ENCODE peak calls at places on chromosomes 7 and 10, in nine cellular contexts. One of them, this sample, is unnamed. For H3K9me3, the result is how much of the 10 kb centered on the place peaks cover.

GRCh38 chr10:87524296-87524695 is 19.6 kb downstream of the MINPP1 start:
- DNase-seq in CD4-positive, alpha-beta memory T cell: no peak
- DNase-seq in transverse colon: no peak
- DNase-seq in spleen: no peak
- DNase-seq in mucosa of descending colon: no peak
- DNase-seq in colonic mucosa: no peak
- DNase-seq in CD4-positive, CD25-positive, alpha-beta regulatory T cell: no peak
- DNase-seq in heart left ventricle: no peak
- DNase-seq in tibial nerve: no peak
- DNase-seq in this sample: no peak

GRCh38 chr10:83555264-83555663 is 584.0 kb upstream of the GHITM start:
- DNase-seq in CD4-positive, alpha-beta memory T cell: no peak
- DNase-seq in transverse colon: no peak
- DNase-seq in spleen: no peak
- DNase-seq in mucosa of descending colon: no peak
- DNase-seq in colonic mucosa: no peak
- DNase-seq in CD4-positive, CD25-positive, alpha-beta regulatory T cell: no peak
- DNase-seq in heart left ventricle: no peak
- DNase-seq in tibial nerve: no peak
- DNase-seq in this sample: no peak

GRCh38 chr7:84477786-84478405 is 283.3 kb upstream of the SEMA3A start:
- DNase-seq in CD4-positive, alpha-beta memory T cell: no peak
- DNase-seq in transverse colon: no peak
- DNase-seq in spleen: no peak
- DNase-seq in mucosa of descending colon: no peak
- DNase-seq in colonic mucosa: no peak
- DNase-seq in CD4-positive, CD25-positive, alpha-beta regulatory T cell: no peak
- DNase-seq in heart left ventricle: no peak
- DNase-seq in tibial nerve: no peak
- DNase-seq in this sample: no peak

GRCh38 chr10:17368708-17369272 is 85.6 kb downstream of the ST8SIA6 start:
- DNase-seq in CD4-positive, alpha-beta memory T cell: no peak
- DNase-seq in transverse colon: no peak
- DNase-seq in spleen: no peak
- DNase-seq in mucosa of descending colon: no peak
- DNase-seq in colonic mucosa: no peak
- DNase-seq in CD4-positive, CD25-positive, alpha-beta regulatory T cell: no peak
- DNase-seq in heart left ventricle: no peak
- DNase-seq in tibial nerve: no peak
- DNase-seq in this sample: no peak

GRCh38 chr7:55120501-55121198 is 101.8 kb downstream of the EGFR start:
- DNase-seq in CD4-positive, alpha-beta memory T cell: no peak
- DNase-seq in transverse colon: no peak
- DNase-seq in spleen: no peak
- DNase-seq in mucosa of descending colon: no peak
- DNase-seq in colonic mucosa: no peak
- DNase-seq in CD4-positive, CD25-positive, alpha-beta regulatory T cell: no peak
- DNase-seq in heart left ventricle: no peak
- DNase-seq in tibial nerve: peak
- DNase-seq in this sample: no peak

GRCh38 chr10:94803307-94803706 is 40.8 kb downstream of the CYP2C19 start:
- DNase-seq in CD4-positive, alpha-beta memory T cell: no peak
- DNase-seq in transverse colon: no peak
- DNase-seq in spleen: no peak
- DNase-seq in mucosa of descending colon: no peak
- DNase-seq in colonic mucosa: no peak
- DNase-seq in CD4-positive, CD25-positive, alpha-beta regulatory T cell: no peak
- DNase-seq in heart left ventricle: no peak
- DNase-seq in tibial nerve: no peak
- DNase-seq in this sample: no peak

GRCh38 chr10:126090911-126091728 is 194.8 kb downstream of the FANK1 start:
- DNase-seq in CD4-positive, alpha-beta memory T cell: no peak
- DNase-seq in transverse colon: no peak
- DNase-seq in spleen: no peak
- DNase-seq in mucosa of descending colon: no peak
- DNase-seq in colonic mucosa: no peak
- DNase-seq in CD4-positive, CD25-positive, alpha-beta regulatory T cell: no peak
- DNase-seq in heart left ventricle: no peak
- DNase-seq in tibial nerve: no peak
- DNase-seq in this sample: no peak

GRCh38 chr7:115349635-115350034 is 427.7 kb downstream of the MDFIC start:
- DNase-seq in CD4-positive, alpha-beta memory T cell: no peak
- DNase-seq in transverse colon: no peak
- DNase-seq in spleen: no peak
- DNase-seq in mucosa of descending colon: no peak
- DNase-seq in colonic mucosa: no peak
- DNase-seq in CD4-positive, CD25-positive, alpha-beta regulatory T cell: no peak
- DNase-seq in heart left ventricle: no peak
- DNase-seq in tibial nerve: no peak
- DNase-seq in this sample: no peak

DNA sequence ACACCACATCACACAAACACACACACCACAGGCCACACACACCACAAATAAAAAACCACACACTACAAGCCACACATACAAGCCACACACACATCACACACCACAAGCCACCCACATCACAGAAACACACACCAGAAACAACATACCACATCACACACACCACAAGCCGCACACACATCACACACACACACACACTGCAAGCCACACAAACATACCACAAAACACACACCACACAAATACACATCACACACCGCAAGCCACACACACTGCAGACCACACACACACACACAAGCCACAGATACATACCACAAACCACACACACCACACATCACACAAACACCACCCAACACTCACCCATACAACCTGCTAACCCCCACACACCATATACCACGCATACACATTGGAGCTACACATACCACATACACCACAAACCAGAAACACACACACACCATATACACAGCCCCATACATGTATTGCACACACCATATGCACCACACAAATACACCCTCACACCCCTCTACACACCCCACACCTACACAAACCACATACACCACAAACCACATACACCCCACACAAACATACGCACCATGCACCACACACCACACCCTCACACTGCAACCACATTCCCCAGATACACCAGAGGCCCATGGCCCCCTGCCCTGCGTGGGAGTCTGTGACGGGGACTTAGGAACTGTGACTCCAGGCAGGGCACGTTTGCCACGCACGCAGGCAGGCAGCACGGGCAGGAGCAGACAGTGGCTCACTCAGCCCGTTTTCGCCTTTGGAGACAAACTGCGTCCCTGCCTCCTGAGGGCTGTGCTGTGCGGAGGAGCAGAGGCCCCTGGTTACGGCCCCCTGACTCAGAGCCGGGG is 52.7 kb downstream of the TMEM209 start:
- DNase-seq in CD4-positive, alpha-beta memory T cell: peak
- DNase-seq in transverse colon: no peak
- DNase-seq in spleen: no peak
- DNase-seq in mucosa of descending colon: no peak
- DNase-seq in colonic mucosa: no peak
- DNase-seq in CD4-positive, CD25-positive, alpha-beta regulatory T cell: no peak
- DNase-seq in heart left ventricle: no peak
- DNase-seq in tibial nerve: no peak
- DNase-seq in this sample: no peak
- H3K4me3 ChIP-seq in CD4-positive, alpha-beta memory T cell: no peak
- H3K4me3 ChIP-seq in transverse colon: no peak
- H3K4me3 ChIP-seq in spleen: no peak
- H3K4me3 ChIP-seq in mucosa of descending colon: no peak
- H3K4me3 ChIP-seq in colonic mucosa: no peak
- H3K4me3 ChIP-seq in CD4-positive, CD25-positive, alpha-beta regulatory T cell: no peak
- H3K4me3 ChIP-seq in heart left ventricle: no peak
- H3K4me3 ChIP-seq in tibial nerve: no peak
- H3K4me3 ChIP-seq in this sample: no peak

GRCh38 chr7:389911-390601 is 100.1 kb downstream of the FOXL3 start:
- DNase-seq in CD4-positive, alpha-beta memory T cell: no peak
- DNase-seq in transverse colon: peak
- DNase-seq in spleen: peak
- DNase-seq in mucosa of descending colon: peak
- DNase-seq in colonic mucosa: peak
- DNase-seq in CD4-positive, CD25-positive, alpha-beta regulatory T cell: no peak
- DNase-seq in heart left ventricle: peak
- DNase-seq in tibial nerve: no peak
- DNase-seq in this sample: no peak
- H3K9me3 ChIP-seq in CD4-positive, alpha-beta memory T cell: under half
- H3K9me3 ChIP-seq in transverse colon: under half
- H3K9me3 ChIP-seq in spleen: under half
- H3K9me3 ChIP-seq in mucosa of descending colon: under half
- H3K9me3 ChIP-seq in colonic mucosa: under half
- H3K9me3 ChIP-seq in CD4-positive, CD25-positive, alpha-beta regulatory T cell: under half
- H3K9me3 ChIP-seq in heart left ventricle: under half
- H3K9me3 ChIP-seq in tibial nerve: under half
- H3K9me3 ChIP-seq in this sample: under half

GRCh38 chr7:41943098-41943577 is 240.2 kb upstream of the INHBA start:
- DNase-seq in CD4-positive, alpha-beta memory T cell: peak
- DNase-seq in transverse colon: peak
- DNase-seq in spleen: peak
- DNase-seq in mucosa of descending colon: peak
- DNase-seq in colonic mucosa: peak
- DNase-seq in CD4-positive, CD25-positive, alpha-beta regulatory T cell: peak
- DNase-seq in heart left ventricle: peak
- DNase-seq in tibial nerve: peak
- DNase-seq in this sample: peak

GRCh38 chr7:41940760-41941343 is 238.0 kb upstream of the INHBA start:
- DNase-seq in CD4-positive, alpha-beta memory T cell: peak
- DNase-seq in transverse colon: peak
- DNase-seq in spleen: no peak
- DNase-seq in mucosa of descending colon: no peak
- DNase-seq in colonic mucosa: peak
- DNase-seq in CD4-positive, CD25-positive, alpha-beta regulatory T cell: peak
- DNase-seq in heart left ventricle: peak
- DNase-seq in tibial nerve: peak
- DNase-seq in this sample: peak

GRCh38 chr7:41938371-41938770 is 235.5 kb upstream of the INHBA start:
- DNase-seq in CD4-positive, alpha-beta memory T cell: no peak
- DNase-seq in transverse colon: no peak
- DNase-seq in spleen: no peak
- DNase-seq in mucosa of descending colon: no peak
- DNase-seq in colonic mucosa: no peak
- DNase-seq in CD4-positive, CD25-positive, alpha-beta regulatory T cell: no peak
- DNase-seq in heart left ventricle: no peak
- DNase-seq in tibial nerve: no peak
- DNase-seq in this sample: no peak

GRCh38 chr7:41942468-41943097 is 239.7 kb upstream of the INHBA start:
- DNase-seq in CD4-positive, alpha-beta memory T cell: no peak
- DNase-seq in transverse colon: peak
- DNase-seq in spleen: peak
- DNase-seq in mucosa of descending colon: peak
- DNase-seq in colonic mucosa: peak
- DNase-seq in CD4-positive, CD25-positive, alpha-beta regulatory T cell: no peak
- DNase-seq in heart left ventricle: no peak
- DNase-seq in tibial nerve: no peak
- DNase-seq in this sample: no peak
- H3K4me3 ChIP-seq in CD4-positive, alpha-beta memory T cell: no peak
- H3K4me3 ChIP-seq in transverse colon: peak
- H3K4me3 ChIP-seq in spleen: no peak
- H3K4me3 ChIP-seq in mucosa of descending colon: no peak
- H3K4me3 ChIP-seq in colonic mucosa: peak
- H3K4me3 ChIP-seq in CD4-positive, CD25-positive, alpha-beta regulatory T cell: no peak
- H3K4me3 ChIP-seq in heart left ventricle: no peak
- H3K4me3 ChIP-seq in tibial nerve: peak
- H3K4me3 ChIP-seq in this sample: no peak

DNA sequence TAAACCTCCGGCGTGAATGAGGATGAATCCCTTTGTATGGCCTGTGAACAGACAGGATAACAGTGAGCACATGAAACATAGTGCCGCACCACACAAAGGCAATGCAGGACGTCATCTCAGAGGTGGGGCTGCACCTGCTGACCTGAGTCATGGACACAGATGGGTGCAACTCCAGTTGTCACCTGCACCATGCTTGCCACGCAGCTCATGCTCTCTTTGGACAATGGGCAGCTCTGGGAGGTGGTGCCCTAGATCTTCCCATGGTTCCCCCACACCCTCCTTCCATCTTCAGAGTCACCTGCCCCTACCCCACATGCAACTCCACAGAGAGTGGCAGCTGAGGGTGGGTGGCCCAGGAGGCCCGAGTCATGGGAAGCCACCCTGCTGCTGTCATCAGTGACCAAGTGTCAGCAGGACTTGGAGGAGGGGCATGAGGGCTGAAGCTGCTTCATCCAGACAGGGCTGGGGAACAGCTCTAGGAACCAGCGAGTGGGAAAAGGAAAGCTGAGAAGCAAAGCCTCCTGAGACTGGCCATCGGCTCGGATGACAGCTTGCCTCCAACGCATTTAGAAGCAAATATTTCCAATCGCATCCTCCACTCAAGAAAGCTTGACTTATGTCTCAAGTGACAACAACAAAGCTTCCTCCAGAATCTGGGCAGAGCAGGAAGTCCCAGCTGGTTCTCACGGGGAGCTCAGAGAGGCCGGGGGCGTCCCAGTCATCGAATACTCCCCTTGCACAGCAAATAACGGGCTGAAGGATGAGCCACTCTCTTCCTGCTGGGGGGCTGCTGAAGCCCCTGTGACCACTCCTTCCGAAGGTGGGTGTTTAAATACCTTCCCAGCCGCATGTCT is 27.1 kb downstream of the VIPR2 start:
- DNase-seq in CD4-positive, alpha-beta memory T cell: no peak
- DNase-seq in transverse colon: no peak
- DNase-seq in spleen: peak
- DNase-seq in mucosa of descending colon: no peak
- DNase-seq in colonic mucosa: no peak
- DNase-seq in CD4-positive, CD25-positive, alpha-beta regulatory T cell: no peak
- DNase-seq in heart left ventricle: no peak
- DNase-seq in tibial nerve: no peak
- DNase-seq in this sample: no peak
- H3K9me3 ChIP-seq in CD4-positive, alpha-beta memory T cell: under half
- H3K9me3 ChIP-seq in transverse colon: under half
- H3K9me3 ChIP-seq in spleen: under half
- H3K9me3 ChIP-seq in mucosa of descending colon: under half
- H3K9me3 ChIP-seq in colonic mucosa: under half
- H3K9me3 ChIP-seq in CD4-positive, CD25-positive, alpha-beta regulatory T cell: under half
- H3K9me3 ChIP-seq in heart left ventricle: under half
- H3K9me3 ChIP-seq in tibial nerve: under half
- H3K9me3 ChIP-seq in this sample: under half

GRCh38 chr10:31762306-31762705 is 166.3 kb downstream of the ARHGAP12 start:
- DNase-seq in CD4-positive, alpha-beta memory T cell: no peak
- DNase-seq in transverse colon: no peak
- DNase-seq in spleen: no peak
- DNase-seq in mucosa of descending colon: no peak
- DNase-seq in colonic mucosa: no peak
- DNase-seq in CD4-positive, CD25-positive, alpha-beta regulatory T cell: no peak
- DNase-seq in heart left ventricle: no peak
- DNase-seq in tibial nerve: no peak
- DNase-seq in this sample: no peak

GRCh38 chr10:31759124-31759798 is 169.4 kb downstream of the ARHGAP12 start:
- DNase-seq in CD4-positive, alpha-beta memory T cell: peak
- DNase-seq in transverse colon: peak
- DNase-seq in spleen: peak
- DNase-seq in mucosa of descending colon: peak
- DNase-seq in colonic mucosa: peak
- DNase-seq in CD4-positive, CD25-positive, alpha-beta regulatory T cell: peak
- DNase-seq in heart left ventricle: peak
- DNase-seq in tibial nerve: peak
- DNase-seq in this sample: peak

GRCh38 chr10:31759816-31760626 is 168.6 kb downstream of the ARHGAP12 start:
- DNase-seq in CD4-positive, alpha-beta memory T cell: peak
- DNase-seq in transverse colon: peak
- DNase-seq in spleen: peak
- DNase-seq in mucosa of descending colon: peak
- DNase-seq in colonic mucosa: peak
- DNase-seq in CD4-positive, CD25-positive, alpha-beta regulatory T cell: peak
- DNase-seq in heart left ventricle: peak
- DNase-seq in tibial nerve: peak
- DNase-seq in this sample: peak

GRCh38 chr10:31761156-31761555 is 167.5 kb downstream of the ARHGAP12 start:
- DNase-seq in CD4-positive, alpha-beta memory T cell: no peak
- DNase-seq in transverse colon: no peak
- DNase-seq in spleen: no peak
- DNase-seq in mucosa of descending colon: no peak
- DNase-seq in colonic mucosa: no peak
- DNase-seq in CD4-positive, CD25-positive, alpha-beta regulatory T cell: no peak
- DNase-seq in heart left ventricle: no peak
- DNase-seq in tibial nerve: no peak
- DNase-seq in this sample: no peak

GRCh38 chr10:31760674-31761081 is 168.0 kb downstream of the ARHGAP12 start:
- DNase-seq in CD4-positive, alpha-beta memory T cell: no peak
- DNase-seq in transverse colon: no peak
- DNase-seq in spleen: no peak
- DNase-seq in mucosa of descending colon: no peak
- DNase-seq in colonic mucosa: no peak
- DNase-seq in CD4-positive, CD25-positive, alpha-beta regulatory T cell: no peak
- DNase-seq in heart left ventricle: no peak
- DNase-seq in tibial nerve: no peak
- DNase-seq in this sample: no peak
- H3K4me3 ChIP-seq in CD4-positive, alpha-beta memory T cell: no peak
- H3K4me3 ChIP-seq in transverse colon: peak
- H3K4me3 ChIP-seq in spleen: no peak
- H3K4me3 ChIP-seq in mucosa of descending colon: peak
- H3K4me3 ChIP-seq in colonic mucosa: peak
- H3K4me3 ChIP-seq in CD4-positive, CD25-positive, alpha-beta regulatory T cell: peak
- H3K4me3 ChIP-seq in heart left ventricle: peak
- H3K4me3 ChIP-seq in tibial nerve: peak
- H3K4me3 ChIP-seq in this sample: peak

This sample was measured in naive thymus-derived CD4-positive, alpha-beta T cell.